ENCODE peak calls at places on chromosome 15, in ten cellular contexts. C, F, E, Q, P, R, O, K, A and D are unnamed samples.

GRCh38 chr15:89023311-89023961 is 64.8 kb upstream of the ABHD2 start:
- DNase-seq in C (no peak), F (no peak), E (no peak), Q (no peak), P (no peak), R (no peak), O (no peak), K (peak; percentile 26), A (no peak), D (no peak)

GRCh38 chr15:94414921-94415320 is 183.6 kb downstream of the MCTP2 start:
- DNase-seq in C (no peak), F (no peak), E (no peak), Q (no peak), P (no peak), R (no peak), O (no peak), K (no peak), A (no peak), D (no peak)

GRCh38 chr15:89888214-89888804 is 5.5 kb downstream of the AP3S2 start:
- DNase-seq in C (no peak), F (peak; percentile 37), E (no peak), Q (no peak), P (peak; percentile 60), R (no peak), O (no peak), K (no peak), A (peak; percentile 48), D (no peak)

GRCh38 chr15:74380361-74381189 is 13.1 kb upstream of the CYP11A1 start:
- DNase-seq in C (no peak), F (no peak), E (no peak), Q (no peak), P (no peak), R (no peak), O (no peak), K (peak; percentile 44), A (no peak), D (no peak)

GRCh38 chr15:50786871-50787270 is 21.4 kb upstream of the SPPL2A start:
- DNase-seq in C (no peak), F (no peak), E (no peak), Q (no peak), P (no peak), R (no peak), O (no peak), K (no peak), A (no peak), D (no peak)

GRCh38 chr15:94168250-94168649 is 63.1 kb upstream of the MCTP2 start:
- DNase-seq in C (no peak), F (no peak), E (no peak), Q (no peak), P (no peak), R (no peak), O (no peak), K (no peak), A (no peak), D (no peak)

GRCh38 chr15:29822685-29823459 is 604 bp upstream of the TJP1 start:
- DNase-seq in C (no peak), F (peak; percentile 82), E (no peak), Q (peak; percentile 66), P (peak; percentile 77), R (peak; percentile 69), O (peak; percentile 70), K (peak; percentile 92), A (no peak), D (peak; percentile 82)

GRCh38 chr15:33101036-33101435 is 93.5 kb downstream of the FMN1 start:
- DNase-seq in C (no peak), F (no peak), E (no peak), Q (no peak), P (no peak), R (no peak), O (no peak), K (no peak), A (no peak), D (no peak)

GRCh38 chr15:62868507-62868906 is 174.0 kb upstream of the TPM1 start:
- DNase-seq in C (no peak), F (no peak), E (no peak), Q (no peak), P (no peak), R (no peak), O (no peak), K (no peak), A (no peak), D (no peak)

GRCh38 chr15:60407406-60407805 is 9.6 kb upstream of the ANXA2 start:
- DNase-seq in C (no peak), F (no peak), E (no peak), Q (no peak), P (no peak), R (no peak), O (no peak), K (no peak), A (peak; percentile 48), D (no peak)

GRCh38 chr15:59896652-59897051 is 107.5 kb upstream of the FOXB1 start:
- DNase-seq in C (no peak), F (no peak), E (no peak), Q (no peak), P (no peak), R (no peak), O (no peak), K (no peak), A (no peak), D (no peak)

GRCh38 chr15:75043509-75044257 is 20.3 kb downstream of the PPCDC start:
- DNase-seq in C (no peak), F (peak; percentile 99), E (peak; percentile 96), Q (peak; percentile 98), P (peak; percentile 84), R (peak; percentile 95), O (peak; percentile 96), K (peak; percentile 98), A (no peak), D (peak; percentile 96)

GRCh38 chr15:60135961-60136360 is 131.8 kb downstream of the FOXB1 start:
- DNase-seq in C (no peak), F (no peak), E (no peak), Q (no peak), P (no peak), R (no peak), O (no peak), K (no peak), A (no peak), D (no peak)

GRCh38 chr15:87477056-87477455 is 779.5 kb downstream of the NTRK3 start:
- DNase-seq in C (no peak), F (no peak), E (no peak), Q (no peak), P (no peak), R (no peak), O (no peak), K (no peak), A (no peak), D (no peak)
- H3K27ac ChIP-seq in C (no peak overlapping the region), F (no peak overlapping the region), E (no peak overlapping the region), Q (peak overlapping the region; percentile 73), P (no peak overlapping the region), R (no peak overlapping the region), O (no peak overlapping the region), K (no peak overlapping the region), A (no peak overlapping the region), D (no peak overlapping the region)

GRCh38 chr15:58063612-58064011 is 1.9 kb downstream of the ALDH1A2 start:
- DNase-seq in C (no peak), F (no peak), E (no peak), Q (no peak), P (no peak), R (no peak), O (no peak), K (no peak), A (no peak), D (no peak)
- H3K27me3 ChIP-seq in C (peaks cover 74% of the 10 kb centered on the region), F (peaks cover 76% of the 10 kb centered on the region), E (no peaks in the 10 kb centered on the region), Q (peaks cover 90% of the 10 kb centered on the region), P (peaks cover 50% of the 10 kb centered on the region), R (no peaks in the 10 kb centered on the region), O (peaks cover 3% of the 10 kb centered on the region), K (no peaks in the 10 kb centered on the region), A (peaks cover 80% of the 10 kb centered on the region), D (peaks cover 71% of the 10 kb centered on the region)

DNA sequence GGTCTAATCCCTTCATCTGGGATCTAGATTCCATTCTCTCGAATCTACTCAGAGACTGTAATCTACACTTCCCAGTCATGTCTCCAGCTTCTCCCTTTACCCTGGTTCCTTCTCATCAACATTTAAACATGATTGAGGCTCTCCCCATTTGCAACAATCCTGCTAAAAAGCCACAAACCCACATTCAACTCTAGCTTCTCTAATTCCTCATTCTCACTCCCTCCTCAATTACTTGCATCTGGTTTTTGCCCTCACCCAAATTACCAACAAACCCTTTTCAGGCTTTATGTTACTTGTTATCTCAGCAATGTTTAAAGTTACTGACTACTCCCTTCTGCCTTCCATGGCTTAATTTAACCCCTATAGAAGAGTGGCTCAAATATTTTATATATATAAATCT is 11.5 kb downstream of the ETFA start:
- DNase-seq in C (no peak), F (no peak), E (no peak), Q (no peak), P (no peak), R (no peak), O (no peak), K (no peak), A (no peak), D (no peak)
- H3K27ac ChIP-seq in C (no peak overlapping the region), F (no peak overlapping the region), E (no peak overlapping the region), Q (no peak overlapping the region), P (no peak overlapping the region), R (no peak overlapping the region), O (no peak overlapping the region), K (no peak overlapping the region), A (no peak overlapping the region), D (no peak overlapping the region)

GRCh38 chr15:52789601-52790165 is 453 bp downstream of the ONECUT1 start:
- DNase-seq in C (no peak), F (no peak), E (no peak), Q (no peak), P (no peak), R (no peak), O (no peak), K (peak; percentile 75), A (no peak), D (peak; percentile 45)

GRCh38 chr15:52788099-52788986 is 1.8 kb downstream of the ONECUT1 start:
- DNase-seq in C (no peak), F (no peak), E (no peak), Q (no peak), P (no peak), R (no peak), O (no peak), K (no peak), A (no peak), D (peak; percentile 37)

GRCh38 chr15:52790166-52790708 is at the start of gene ONECUT1:
- DNase-seq in C (no peak), F (peak; percentile 19), E (no peak), Q (peak; percentile 42), P (peak; percentile 44), R (no peak), O (peak; percentile 45), K (peak; percentile 86), A (peak; percentile 46), D (peak; percentile 47)

GRCh38 chr15:52787549-52788098 is 2.5 kb downstream of the ONECUT1 start:
- DNase-seq in C (no peak), F (no peak), E (no peak), Q (no peak), P (no peak), R (no peak), O (no peak), K (no peak), A (no peak), D (no peak)

DNA sequence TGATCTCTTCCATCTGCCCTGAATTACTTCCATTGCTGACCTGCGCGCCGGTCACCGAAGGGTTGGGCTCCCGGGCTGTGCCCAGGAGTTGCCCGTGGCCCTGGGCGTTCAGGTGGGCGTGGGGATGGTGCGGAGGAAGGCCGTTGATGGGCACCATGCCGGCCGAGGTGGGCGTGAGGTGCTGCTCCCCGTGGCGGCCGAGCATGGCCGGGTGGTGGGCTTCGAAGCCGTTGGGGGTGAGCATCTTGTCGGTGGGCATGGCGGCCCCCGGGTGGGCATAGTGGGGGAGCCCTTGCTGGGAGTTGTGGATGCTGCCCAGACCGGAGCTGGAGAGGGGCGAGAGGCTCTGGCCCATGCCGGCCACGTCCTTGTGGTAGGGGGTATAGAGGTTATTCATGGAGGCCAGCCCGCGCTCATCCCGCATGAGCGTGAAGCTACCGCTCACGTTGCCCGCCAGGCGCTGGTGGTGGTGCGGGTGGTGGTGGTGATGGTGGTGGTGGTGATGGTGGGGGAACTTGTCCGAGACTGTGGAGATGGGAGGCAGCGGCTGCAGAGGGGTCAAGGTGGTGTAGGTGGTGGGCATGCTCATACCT is 1.0 kb downstream of the ONECUT1 start:
- DNase-seq in C (no peak), F (no peak), E (no peak), Q (no peak), P (no peak), R (no peak), O (no peak), K (peak; percentile 75), A (no peak), D (no peak)
- H3K27me3 ChIP-seq in C (peaks cover 89% of the 10 kb centered on the region), F (peaks cover 77% of the 10 kb centered on the region), E (no peaks in the 10 kb centered on the region), Q (peaks cover 99% of the 10 kb centered on the region), P (peaks cover 61% of the 10 kb centered on the region), R (peaks cover 57% of the 10 kb centered on the region), O (peaks cover 5% of the 10 kb centered on the region), K (no peaks in the 10 kb centered on the region), A (peaks cover 98% of the 10 kb centered on the region), D (peaks cover 92% of the 10 kb centered on the region)